ENCODE peak calls at places on chromosomes 13 and 19, in eight cellular contexts. S, U, Y, Z, C, O, E and L are unnamed samples.

GRCh38 chr19:21483589-21484170 is 21.7 kb upstream of the ZNF429 start:
- DNase-seq in S (peak), U (peak), Y (peak), Z (peak), C (peak), O (no peak), E (peak), L (no peak)

GRCh38 chr13:89746554-89746953 is 1600.9 kb upstream of the MIR17HG start:
- DNase-seq in S (no peak), U (no peak), Y (peak), Z (no peak), C (no peak), O (no peak), E (no peak), L (no peak)

GRCh38 chr19:49713236-49713845 is 22.4 kb downstream of the CPT1C start:
- DNase-seq in S (no peak), U (no peak), Y (no peak), Z (no peak), C (no peak), O (no peak), E (no peak), L (no peak)

GRCh38 chr19:11767633-11768133 is 883 bp downstream of the ZNF441 start:
- DNase-seq in S (peak), U (peak), Y (peak), Z (peak), C (peak), O (no peak), E (no peak), L (no peak)

GRCh38 chr13:97391201-97391600 is 42.8 kb upstream of the RAP2A start:
- DNase-seq in S (no peak), U (no peak), Y (no peak), Z (no peak), C (no peak), O (no peak), E (no peak), L (no peak)

GRCh38 chr19:6250909-6251308 is 28.9 kb downstream of the MLLT1 start:
- DNase-seq in S (no peak), U (no peak), Y (no peak), Z (no peak), C (peak), O (no peak), E (no peak), L (no peak)

GRCh38 chr13:77289844-77290243 is 37.0 kb downstream of the MYCBP2 start:
- DNase-seq in S (no peak), U (no peak), Y (no peak), Z (no peak), C (no peak), O (no peak), E (no peak), L (no peak)

GRCh38 chr19:43780706-43781525 is at the start of gene KCNN4:
- DNase-seq in S (peak), U (no peak), Y (no peak), Z (no peak), C (peak), O (no peak), E (peak), L (no peak)

GRCh38 chr13:40058757-40059236 is 403.3 kb downstream of the COG6 start:
- DNase-seq in S (no peak), U (no peak), Y (no peak), Z (no peak), C (no peak), O (no peak), E (no peak), L (no peak)

GRCh38 chr19:47239610-47240296 is 8.8 kb upstream of the BBC3 start:
- DNase-seq in S (no peak), U (no peak), Y (peak), Z (peak), C (no peak), O (no peak), E (no peak), L (no peak)

GRCh38 chr19:2770055-2771013 is 12.7 kb downstream of the SGTA start:
- DNase-seq in S (no peak), U (no peak), Y (no peak), Z (no peak), C (peak), O (peak), E (no peak), L (no peak)

GRCh38 chr19:38851622-38852230 is 1.9 kb upstream of the HNRNPL start:
- DNase-seq in S (peak), U (peak), Y (peak), Z (peak), C (peak), O (peak), E (peak), L (peak)

GRCh38 chr13:106617561-106617960 is 49.6 kb upstream of the ARGLU1 start:
- DNase-seq in S (no peak), U (no peak), Y (peak), Z (no peak), C (no peak), O (no peak), E (no peak), L (no peak)

GRCh38 chr19:11843741-11844140 is 4.8 kb upstream of the ZNF439 start:
- DNase-seq in S (no peak), U (no peak), Y (no peak), Z (no peak), C (no peak), O (no peak), E (no peak), L (no peak)

GRCh38 chr13:98254541-98254940 is 77.5 kb upstream of the RNF113B start:
- DNase-seq in S (no peak), U (no peak), Y (no peak), Z (no peak), C (no peak), O (no peak), E (no peak), L (peak)

GRCh38 chr13:36356058-36356457 is 9.9 kb upstream of the SPART start:
- DNase-seq in S (no peak), U (no peak), Y (no peak), Z (no peak), C (no peak), O (no peak), E (no peak), L (no peak)

GRCh38 chr13:77584111-77584510 is 48.6 kb downstream of the SCEL start:
- DNase-seq in S (no peak), U (no peak), Y (no peak), Z (no peak), C (no peak), O (no peak), E (no peak), L (no peak)

GRCh38 chr13:113544896-113545295 is 39.7 kb upstream of the TFDP1 start:
- DNase-seq in S (no peak), U (peak), Y (no peak), Z (peak), C (no peak), O (no peak), E (no peak), L (no peak)

GRCh38 chr19:44774614-44775013 is 3.1 kb upstream of the CBLC start:
- DNase-seq in S (no peak), U (no peak), Y (no peak), Z (no peak), C (no peak), O (no peak), E (no peak), L (no peak)

GRCh38 chr19:44684892-44685847 is 13.8 kb upstream of the CEACAM16 start:
- DNase-seq in S (no peak), U (no peak), Y (peak), Z (no peak), C (peak), O (peak), E (peak), L (no peak)

GRCh38 chr13:28140433-28141125 is 2.2 kb downstream of the PAN3 start:
- DNase-seq in S (no peak), U (no peak), Y (peak), Z (no peak), C (no peak), O (no peak), E (no peak), L (no peak)

GRCh38 chr19:42422576-42423461 is 4.4 kb downstream of the LIPE start:
- DNase-seq in S (peak), U (no peak), Y (no peak), Z (no peak), C (peak), O (no peak), E (no peak), L (no peak)

GRCh38 chr19:55096061-55096701 is 20.5 kb downstream of the EPS8L1 start:
- DNase-seq in S (peak), U (no peak), Y (no peak), Z (no peak), C (no peak), O (no peak), E (no peak), L (no peak)

GRCh38 chr19:50718255-50719118 is 1.1 kb downstream of the SHANK1 start:
- DNase-seq in S (no peak), U (no peak), Y (peak), Z (no peak), C (no peak), O (no peak), E (no peak), L (no peak)

GRCh38 chr13:26503826-26504594 is 53.5 kb upstream of the WASF3 start:
- DNase-seq in S (no peak), U (no peak), Y (no peak), Z (no peak), C (no peak), O (no peak), E (no peak), L (no peak)

GRCh38 chr19:31071157-31071855 is 277.9 kb downstream of the TSHZ3 start:
- DNase-seq in S (no peak), U (no peak), Y (no peak), Z (no peak), C (no peak), O (no peak), E (no peak), L (no peak)

GRCh38 chr19:55133639-55134444 is 15.2 kb downstream of the TNNT1 start:
- DNase-seq in S (peak), U (no peak), Y (no peak), Z (no peak), C (no peak), O (no peak), E (no peak), L (no peak)

GRCh38 chr19:4534836-4535658 is at the start of gene PLIN5:
- DNase-seq in S (peak), U (peak), Y (peak), Z (no peak), C (peak), O (no peak), E (peak), L (no peak)

GRCh38 chr19:29371766-29372415 is 153.9 kb upstream of the VSTM2B start:
- DNase-seq in S (no peak), U (no peak), Y (no peak), Z (peak), C (no peak), O (no peak), E (no peak), L (no peak)

GRCh38 chr19:34041922-34042521 is 130.3 kb upstream of the LSM14A start:
- DNase-seq in S (peak), U (peak), Y (peak), Z (peak), C (peak), O (no peak), E (peak), L (no peak)

GRCh38 chr19:11401808-11402543 is 17.1 kb downstream of the RGL3 start:
- DNase-seq in S (no peak), U (no peak), Y (no peak), Z (no peak), C (no peak), O (no peak), E (no peak), L (no peak)

GRCh38 chr19:48672994-48673393 is at the start of gene NTN5:
- DNase-seq in S (no peak), U (no peak), Y (peak), Z (no peak), C (no peak), O (no peak), E (no peak), L (no peak)

GRCh38 chr19:32357720-32358119 is 12.3 kb downstream of the ZNF507 start:
- DNase-seq in S (no peak), U (no peak), Y (no peak), Z (no peak), C (no peak), O (no peak), E (peak), L (no peak)
- TF ChIP-seq CTCF in S (peak), U (no peak), Y (peak), Z (no peak), C (no peak), O (peak), E (peak), L (no peak)

DNA sequence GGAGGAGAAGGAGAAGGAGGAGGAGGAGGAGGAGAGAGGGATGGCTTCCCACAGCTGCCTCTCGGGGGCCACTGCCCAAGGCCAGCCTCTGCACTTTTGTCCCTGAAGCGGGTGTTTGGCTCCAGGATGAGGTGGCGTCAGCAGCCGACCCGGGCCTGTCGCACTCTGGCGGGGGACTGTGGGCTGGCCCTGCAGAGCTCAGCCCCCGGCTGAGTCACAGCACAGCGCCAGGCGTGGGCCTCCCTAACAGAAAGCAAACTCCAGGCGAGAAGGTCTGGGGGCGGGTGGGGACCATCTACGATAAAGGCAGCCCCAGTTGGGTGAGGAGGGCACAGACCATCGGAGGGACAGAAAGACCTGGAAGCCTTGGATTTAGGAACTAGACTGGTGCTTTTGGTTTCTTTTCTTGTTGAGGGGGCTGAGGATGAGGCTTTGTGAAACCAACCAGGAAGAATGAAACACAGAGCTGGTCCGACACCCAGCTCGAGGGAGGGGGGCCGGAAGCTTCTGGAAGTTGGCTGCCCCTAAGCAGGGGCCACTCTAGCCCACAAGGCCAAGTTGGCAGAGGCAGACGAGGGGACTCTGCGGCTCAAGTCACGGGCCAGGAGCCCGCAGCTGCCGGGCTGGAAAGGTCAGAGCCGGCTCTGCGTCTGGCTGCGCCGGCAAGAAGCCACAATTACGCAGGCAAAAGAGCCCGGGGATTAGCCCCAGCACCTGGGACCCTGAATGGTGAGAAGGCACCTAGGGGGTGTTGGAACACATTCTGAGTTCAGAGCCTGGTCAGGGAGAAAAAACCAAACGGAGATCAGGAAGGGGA is 18.2 kb downstream of the LSM4 start:
- DNase-seq in S (peak), U (peak), Y (peak), Z (peak), C (peak), O (no peak), E (peak), L (peak)
- H3K4me3 ChIP-seq in S (peak), U (peak), Y (peak), Z (peak), C (peak), O (peak), E (peak), L (peak)

DNA sequence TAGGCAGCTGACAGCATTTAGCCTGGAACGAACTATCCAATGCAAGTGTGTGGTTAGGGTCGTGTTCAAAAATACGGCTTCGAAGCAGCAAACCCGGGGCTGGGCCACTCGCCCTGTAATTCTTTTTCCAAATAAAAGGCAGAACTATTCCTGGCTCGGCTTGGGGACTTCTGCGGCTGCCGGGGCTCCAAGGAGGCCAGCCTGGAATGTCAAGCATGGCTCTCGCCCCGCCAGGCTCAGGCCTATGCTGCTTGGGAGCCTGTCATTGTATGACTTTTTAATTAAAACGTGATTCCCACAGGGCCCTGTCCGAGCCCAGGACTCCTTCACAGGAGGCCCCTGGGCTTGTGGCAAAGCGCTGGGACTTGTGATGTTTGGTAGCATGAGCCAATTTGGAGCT is 51.6 kb upstream of the KLF2 start:
- DNase-seq in S (no peak), U (no peak), Y (peak), Z (no peak), C (no peak), O (no peak), E (no peak), L (no peak)
- H3K27ac ChIP-seq in S (no peak), U (peak), Y (no peak), Z (peak), C (no peak), O (no peak), E (no peak), L (peak)

DNA sequence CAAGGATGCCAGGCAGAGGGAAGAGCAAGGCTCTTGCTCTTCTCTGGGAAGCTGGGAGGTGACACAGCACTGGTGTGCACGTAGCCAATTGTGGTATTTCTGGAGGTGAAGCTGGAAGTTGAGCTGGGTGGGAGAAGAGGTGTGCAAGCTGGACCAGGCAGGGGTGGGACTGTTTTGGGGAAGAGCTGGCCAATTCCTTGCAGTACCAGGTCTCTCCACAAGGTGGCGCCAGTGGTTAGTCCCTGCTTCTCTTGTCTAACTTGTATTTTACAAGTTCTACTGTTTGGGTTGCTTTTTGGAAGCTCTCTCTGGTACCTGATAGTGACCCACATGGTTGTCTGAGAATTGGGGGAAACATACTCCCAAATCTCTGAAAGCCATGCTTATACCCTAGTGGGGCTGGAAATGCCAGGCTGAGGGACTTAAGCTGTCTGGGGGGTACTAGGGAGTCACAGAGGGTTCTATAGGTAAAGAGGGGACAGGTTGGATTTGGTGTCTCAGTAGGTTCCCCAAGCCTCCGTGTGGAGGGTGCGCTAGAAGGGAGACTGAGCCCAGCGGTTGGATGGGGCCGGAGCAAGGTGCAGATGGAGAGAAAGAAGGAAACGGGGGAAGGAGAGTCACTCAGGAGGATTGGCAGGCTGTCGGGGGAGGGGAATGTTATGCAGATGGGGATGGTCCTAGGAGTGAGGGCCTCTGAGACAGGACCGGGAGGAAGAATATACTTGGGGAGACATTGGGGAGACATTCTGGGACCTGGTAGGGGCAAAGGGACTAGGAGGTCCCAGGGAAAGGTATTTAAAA is 3.0 kb downstream of the HPN start:
- DNase-seq in S (peak), U (no peak), Y (peak), Z (no peak), C (peak), O (no peak), E (peak), L (no peak)
- TF ChIP-seq CTCF in S (peak), U (peak), Y (peak), Z (peak), C (peak), O (peak), E (peak), L (peak)

DNA sequence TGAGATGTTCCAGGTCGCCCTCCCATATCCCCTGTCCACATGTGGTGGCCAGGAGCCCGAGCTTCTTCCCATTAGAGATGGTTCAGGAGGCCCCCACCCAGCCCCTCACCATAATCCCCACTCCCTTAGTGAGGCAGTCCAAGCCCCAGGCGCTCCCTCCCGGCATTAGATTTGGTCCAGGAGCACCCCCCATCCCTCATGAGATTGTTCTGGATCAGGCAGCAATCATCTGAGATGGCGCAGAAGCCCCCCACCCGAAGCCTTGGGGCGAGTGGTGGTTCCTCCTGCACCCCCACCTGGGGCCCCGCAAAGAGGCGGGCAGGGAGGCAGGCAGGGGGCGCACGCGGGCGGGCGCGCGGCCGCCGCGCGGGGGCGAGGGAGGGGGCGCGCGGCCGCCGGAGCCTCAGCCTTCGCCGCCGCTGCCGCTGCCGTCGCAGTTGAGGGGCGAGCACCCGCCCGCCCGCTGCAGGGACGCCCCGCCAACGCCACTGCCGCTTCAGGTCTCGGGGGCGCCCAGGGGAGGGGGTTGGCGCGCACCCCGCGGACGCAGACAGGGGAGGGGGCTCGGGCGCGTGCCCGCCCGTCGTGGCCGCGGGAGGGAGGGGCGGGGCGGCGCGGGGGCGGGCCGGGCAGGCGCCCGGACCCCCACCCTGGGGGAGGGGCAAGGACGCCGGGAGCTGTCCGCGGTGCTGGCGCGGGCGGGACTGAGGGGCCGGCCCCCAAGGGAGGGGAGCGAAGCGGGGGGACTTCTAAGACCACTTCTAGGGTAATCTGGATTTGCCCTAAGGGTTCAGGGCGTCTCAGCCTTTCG is 46.4 kb upstream of the SHKBP1 start:
- DNase-seq in S (peak), U (no peak), Y (peak), Z (no peak), C (no peak), O (no peak), E (no peak), L (no peak)
- H3K4me3 ChIP-seq in S (peak), U (no peak), Y (peak), Z (no peak), C (no peak), O (peak), E (peak), L (peak)

DNA sequence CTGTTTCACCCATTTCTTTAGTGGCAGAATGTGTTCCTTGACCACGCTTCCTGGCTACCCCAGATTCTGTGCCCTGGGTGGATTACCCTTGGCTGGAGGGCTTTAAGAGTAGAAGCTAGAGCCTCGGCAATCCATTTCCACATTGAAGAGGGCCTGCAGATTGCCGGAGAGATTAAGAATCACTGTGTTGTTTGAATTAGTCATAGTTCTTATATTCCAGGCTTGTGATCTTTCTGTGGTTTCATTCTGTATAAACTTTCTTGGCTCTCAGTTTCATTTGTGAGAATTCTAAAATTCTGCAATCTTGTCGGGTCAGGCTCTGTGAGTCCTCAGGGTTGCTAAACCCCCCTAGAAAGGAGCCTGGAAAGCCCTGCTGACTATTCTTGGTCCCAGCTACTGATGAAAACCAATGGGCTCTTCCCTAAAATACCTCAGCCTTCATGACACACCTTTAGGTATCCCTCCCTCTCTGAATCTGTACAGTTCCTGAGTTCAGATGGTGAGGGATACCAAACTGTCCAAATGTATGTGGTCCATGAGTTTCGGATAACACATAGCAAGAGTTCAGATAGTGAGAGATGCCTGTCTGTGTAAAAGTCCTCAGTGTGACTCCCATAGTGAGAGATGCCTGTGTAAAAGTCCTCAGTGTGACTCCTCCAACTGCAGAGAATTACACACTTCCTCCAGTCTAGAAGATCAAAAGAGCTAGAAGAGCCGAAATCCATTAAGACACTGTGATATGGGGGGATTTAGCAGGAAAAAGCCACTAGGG is 4.3 kb downstream of the PHF11 start:
- DNase-seq in S (no peak), U (no peak), Y (no peak), Z (no peak), C (no peak), O (peak), E (no peak), L (no peak)
- H3K27ac ChIP-seq in S (no peak), U (peak), Y (no peak), Z (peak), C (no peak), O (peak), E (no peak), L (no peak)